ENCODE peak calls at places on chromosomes 4 and X, in seven cellular contexts. N is SJSA1; O is GM23248; Y is activated naive CD4-positive, alpha-beta T cell; Q is activated CD8-positive, alpha-beta T cell treated with anti-CD3 and anti-CD28 coated beads for 36 hours; E is iris pigment epithelial cell; W is LHCN-M2. B is an unnamed sample.

GRCh38 chrX:1521459-1521956 is 15.5 kb downstream of the P2RY8 start:
- DNase-seq in O (no peak), W (no peak), E (no peak), N (no peak), Q (peak; percentile 89), Y (peak; percentile 26), B (no peak)

GRCh38 chr4:19348746-19349145 is 903.0 kb upstream of the SLIT2 start:
- DNase-seq in N (no peak), E (peak; percentile 35), W (no peak), Q (no peak), O (peak; percentile 3), Y (no peak), B (no peak)

GRCh38 chrX:130264573-130264972 is 4.1 kb downstream of the ZNF280C start:
- DNase-seq in Y (no peak), W (no peak), Q (no peak), N (no peak), E (peak; percentile 41), O (peak; percentile 4), B (peak; percentile 51)

GRCh38 chrX:108209006-108209554 is 117.5 kb downstream of the ATG4A start:
- DNase-seq in E (no peak), Y (no peak), O (no peak), Q (no peak), N (no peak), W (no peak), B (no peak)

GRCh38 chrX:76026751-76027150 is 146.1 kb upstream of the PBDC1 start:
- DNase-seq in N (no peak), Q (no peak), O (no peak), W (no peak), Y (no peak), E (no peak), B (no peak)

GRCh38 chr4:86050516-86050915 is 309.3 kb downstream of the MAPK10 start:
- DNase-seq in Y (no peak), W (no peak), N (no peak), Q (no peak), E (no peak), O (peak; percentile 53), B (no peak)

GRCh38 chr4:161642708-161643107 is 521.1 kb downstream of the FSTL5 start:
- DNase-seq in Y (no peak), E (peak; percentile 6), W (peak; percentile 20), O (peak; percentile 2), N (no peak), Q (no peak), B (peak; percentile 50)

GRCh38 chr4:32145987-32146386 is 1425.8 kb downstream of the PCDH7 start:
- DNase-seq in E (no peak), Q (no peak), N (no peak), O (no peak), W (no peak), Y (no peak), B (no peak)

GRCh38 chr4:123386608-123387007 is 10.0 kb upstream of the SPRY1 start:
- DNase-seq in O (no peak), Q (no peak), Y (no peak), W (peak; percentile 35), N (no peak), E (peak; percentile 67), B (peak; percentile 55)